ENCODE peak calls at places on chromosomes 7 and 10, in ten cellular contexts. T is NB4, B is adrenal gland, G is H1, N is A549, L is transverse colon, S is GM12891, Z is lower leg skin, K is body of pancreas, Y is suprapubic skin. C is an unnamed sample.

GRCh38 chr10:109875151-109875568 is 48.2 kb downstream of the XPNPEP1 start:
- DNase-seq in T (no peak), B (no peak), G (no peak), N (no peak), L (no peak), S (no peak), Z (no peak), K (no peak), Y (no peak), C (no peak)

GRCh38 chr7:20310963-20311742 is 19.5 kb upstream of the ITGB8 start:
- DNase-seq in T (peak), B (no peak), G (no peak), N (no peak), L (no peak), S (no peak), Z (no peak), K (no peak), Y (no peak), C (peak)

GRCh38 chr10:43689955-43690771 is 41.5 kb upstream of the ZNF32 start:
- DNase-seq in T (peak), B (peak), G (peak), N (peak), L (peak), S (peak), Z (peak), K (peak), Y (peak), C (peak)

GRCh38 chr7:37990337-37990736 is 69.9 kb downstream of the EPDR1 start:
- DNase-seq in T (no peak), B (no peak), G (no peak), N (no peak), L (no peak), S (no peak), Z (no peak), K (peak), Y (no peak), C (no peak)

GRCh38 chr7:132434041-132434440 is 142.2 kb downstream of the PLXNA4 start:
- DNase-seq in T (no peak), B (no peak), G (no peak), N (no peak), L (no peak), S (no peak), Z (no peak), K (no peak), Y (no peak), C (no peak)

GRCh38 chr7:129652914-129653313 is 41.4 kb downstream of the NRF1 start:
- DNase-seq in T (no peak), B (no peak), G (no peak), N (no peak), L (no peak), S (no peak), Z (no peak), K (no peak), Y (no peak), C (no peak)

GRCh38 chr7:27976531-27976930 is 204.1 kb downstream of the JAZF1 start:
- DNase-seq in T (no peak), B (no peak), G (no peak), N (no peak), L (no peak), S (no peak), Z (no peak), K (no peak), Y (no peak), C (no peak)

GRCh38 chr10:69626826-69627225 is 3.2 kb upstream of the FAM241B start:
- DNase-seq in T (no peak), B (no peak), G (peak), N (no peak), L (no peak), S (no peak), Z (no peak), K (no peak), Y (no peak), C (no peak)

GRCh38 chr7:16978358-16979244 is 96.8 kb upstream of the AGR3 start:
- DNase-seq in T (no peak), B (no peak), G (no peak), N (peak), L (no peak), S (no peak), Z (no peak), K (no peak), Y (no peak), C (no peak)

GRCh38 chr10:129759214-129760002 is 204.7 kb downstream of the EBF3 start:
- DNase-seq in T (no peak), B (no peak), G (peak), N (no peak), L (peak), S (no peak), Z (peak), K (no peak), Y (peak), C (no peak)

GRCh38 chr7:31814187-31814586 is 127.2 kb downstream of the PPP1R17 start:
- DNase-seq in T (peak), B (no peak), G (no peak), N (peak), L (no peak), S (no peak), Z (no peak), K (peak), Y (no peak), C (peak)

GRCh38 chr7:81470724-81471379 is 299.0 kb downstream of the HGF start:
- DNase-seq in T (no peak), B (no peak), G (no peak), N (no peak), L (no peak), S (no peak), Z (no peak), K (peak), Y (no peak), C (peak)

GRCh38 chr10:21368022-21368582 is 157.4 kb downstream of the SKIDA1 start:
- DNase-seq in T (peak), B (no peak), G (no peak), N (no peak), L (no peak), S (no peak), Z (no peak), K (no peak), Y (no peak), C (no peak)

GRCh38 chr10:132616170-132616994 is 78.8 kb downstream of the INPP5A start:
- DNase-seq in T (no peak), B (no peak), G (no peak), N (no peak), L (no peak), S (no peak), Z (no peak), K (no peak), Y (peak), C (no peak)

GRCh38 chr10:26621889-26622681 is 75.4 kb upstream of the PDSS1 start:
- DNase-seq in T (peak), B (no peak), G (peak), N (peak), L (peak), S (peak), Z (peak), K (peak), Y (peak), C (peak)

GRCh38 chr7:106865130-106866115 is at the start of gene PIK3CG:
- DNase-seq in T (peak), B (no peak), G (no peak), N (no peak), L (no peak), S (peak), Z (no peak), K (no peak), Y (no peak), C (peak)

GRCh38 chr10:97498841-97499560 is at the start of gene UBTD1:
- DNase-seq in T (peak), B (peak), G (peak), N (peak), L (peak), S (no peak), Z (peak), K (peak), Y (peak), C (peak)

GRCh38 chr10:47402681-47403301 is 18.7 kb upstream of the ZNF488 start:
- DNase-seq in T (no peak), B (peak), G (peak), N (peak), L (peak), S (no peak), Z (peak), K (peak), Y (peak), C (no peak)

GRCh38 chr10:53091574-53091973 is 319.0 kb upstream of the MBL2 start:
- DNase-seq in T (no peak), B (no peak), G (no peak), N (no peak), L (no peak), S (no peak), Z (no peak), K (no peak), Y (no peak), C (no peak)

GRCh38 chr7:20176552-20177242 is 40.5 kb downstream of the MACC1 start:
- DNase-seq in T (no peak), B (no peak), G (no peak), N (no peak), L (no peak), S (no peak), Z (no peak), K (no peak), Y (no peak), C (no peak)

GRCh38 chr10:69831231-69831855 is 29.6 kb downstream of the COL13A1 start:
- DNase-seq in T (no peak), B (no peak), G (no peak), N (no peak), L (no peak), S (no peak), Z (no peak), K (no peak), Y (no peak), C (no peak)

GRCh38 chr10:649798-650690 is 39.4 kb downstream of the DIP2C start:
- DNase-seq in T (no peak), B (no peak), G (no peak), N (peak), L (peak), S (no peak), Z (no peak), K (peak), Y (no peak), C (no peak)

GRCh38 chr7:158121441-158122045 is 466.1 kb downstream of the PTPRN2 start:
- DNase-seq in T (no peak), B (no peak), G (no peak), N (no peak), L (no peak), S (no peak), Z (no peak), K (no peak), Y (peak), C (no peak)

GRCh38 chr7:66277492-66277891 is 72.4 kb downstream of the TPST1 start:
- DNase-seq in T (no peak), B (no peak), G (no peak), N (no peak), L (no peak), S (no peak), Z (no peak), K (no peak), Y (no peak), C (no peak)

GRCh38 chr10:91944880-91945630 is 21.5 kb downstream of the BTAF1 start:
- DNase-seq in T (no peak), B (no peak), G (no peak), N (no peak), L (no peak), S (no peak), Z (no peak), K (no peak), Y (no peak), C (no peak)

GRCh38 chr10:107037192-107038122 is 127.0 kb downstream of the SORCS1 start:
- DNase-seq in T (no peak), B (no peak), G (no peak), N (no peak), L (no peak), S (no peak), Z (no peak), K (no peak), Y (no peak), C (no peak)

GRCh38 chr10:104435822-104436221 is 82.2 kb downstream of the CFAP58 start:
- DNase-seq in T (no peak), B (no peak), G (no peak), N (no peak), L (no peak), S (no peak), Z (no peak), K (no peak), Y (no peak), C (no peak)

GRCh38 chr7:29884399-29885272 is 78.3 kb downstream of the WIPF3 start:
- DNase-seq in T (no peak), B (no peak), G (no peak), N (no peak), L (peak), S (no peak), Z (no peak), K (peak), Y (no peak), C (no peak)

GRCh38 chr10:37711617-37712488 is 145.6 kb downstream of the ZNF248 start:
- DNase-seq in T (no peak), B (peak), G (no peak), N (no peak), L (no peak), S (no peak), Z (no peak), K (peak), Y (no peak), C (no peak)

GRCh38 chr10:17001961-17002749 is 127.5 kb downstream of the CUBN start:
- DNase-seq in T (no peak), B (peak), G (no peak), N (no peak), L (peak), S (no peak), Z (peak), K (peak), Y (no peak), C (no peak)

GRCh38 chr7:17599733-17600685 is 301.6 kb downstream of the AHR start:
- DNase-seq in T (peak), B (peak), G (no peak), N (peak), L (no peak), S (no peak), Z (no peak), K (no peak), Y (no peak), C (no peak)

GRCh38 chr7:99624487-99624886 is 7.7 kb downstream of the ZSCAN25 start:
- DNase-seq in T (peak), B (no peak), G (no peak), N (no peak), L (peak), S (no peak), Z (no peak), K (no peak), Y (no peak), C (no peak)

GRCh38 chr10:12708921-12709320 is 292.6 kb downstream of the CCDC3 start:
- DNase-seq in T (no peak), B (no peak), G (no peak), N (no peak), L (no peak), S (no peak), Z (no peak), K (no peak), Y (no peak), C (no peak)

GRCh38 chr10:74824184-74825032 is 2.0 kb upstream of the KAT6B start:
- DNase-seq in T (no peak), B (no peak), G (peak), N (no peak), L (peak), S (no peak), Z (no peak), K (no peak), Y (peak), C (peak)

GRCh38 chr7:81990395-81990794 is 220.5 kb upstream of the HGF start:
- DNase-seq in T (peak), B (no peak), G (no peak), N (no peak), L (no peak), S (no peak), Z (no peak), K (no peak), Y (no peak), C (no peak)

GRCh38 chr7:138934861-138935260 is 46.3 kb downstream of the KIAA1549 start:
- DNase-seq in T (peak), B (no peak), G (no peak), N (no peak), L (no peak), S (no peak), Z (no peak), K (no peak), Y (no peak), C (peak)

DNA sequence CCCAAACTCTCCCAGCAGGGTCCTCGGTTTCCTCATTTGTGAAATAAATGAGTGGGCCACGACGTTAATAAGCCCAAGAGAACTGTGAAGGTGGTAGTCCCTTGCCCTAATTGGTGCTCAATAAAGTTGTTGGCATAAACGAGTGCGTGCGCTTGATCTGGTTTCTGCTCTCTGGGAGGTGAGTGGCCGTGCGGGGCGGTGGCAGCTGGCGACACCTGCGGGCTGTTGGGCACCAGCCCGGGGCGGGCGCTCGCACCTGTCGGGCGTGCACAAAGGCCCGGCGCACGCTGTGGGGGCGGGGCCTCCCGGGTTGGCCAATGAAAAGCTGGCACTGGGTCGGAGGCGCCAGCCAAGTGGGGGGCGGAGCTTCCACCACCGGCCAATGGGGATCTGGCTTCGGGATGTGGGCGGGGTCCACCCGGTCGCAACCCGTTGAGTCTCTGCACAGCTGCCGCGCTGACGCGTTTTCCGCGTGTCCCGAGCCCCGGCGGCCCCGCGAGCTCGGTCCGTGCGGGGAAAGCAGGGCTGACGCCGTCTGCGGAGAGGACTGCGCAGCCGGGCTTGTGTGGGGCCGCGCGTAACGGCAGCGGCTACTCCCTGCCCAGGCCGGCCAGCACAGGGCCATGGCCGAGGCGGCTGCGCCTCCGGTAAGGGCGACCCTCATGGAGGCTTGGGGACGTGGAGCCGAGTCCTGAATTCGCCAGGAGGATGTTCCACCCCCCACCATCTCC is 23.0 kb downstream of the ZNF783 start:
- DNase-seq in T (no peak), B (peak), G (peak), N (peak), L (peak), S (peak), Z (peak), K (peak), Y (peak), C (peak)
- TF ChIP-seq POLR2A in T (no peak), B (peak), G (no peak), N (peak), L (peak), S (no peak), Z (no peak), K (peak), Y (no peak), C (no peak)

GRCh38 chr7:69599211-69599878 is 1.1 kb downstream of the AUTS2 start:
- DNase-seq in T (peak), B (peak), G (peak), N (peak), L (no peak), S (no peak), Z (no peak), K (no peak), Y (peak), C (no peak)

GRCh38 chr7:69597278-69598076 is 798 bp upstream of the AUTS2 start:
- DNase-seq in T (peak), B (peak), G (peak), N (peak), L (no peak), S (no peak), Z (peak), K (peak), Y (peak), C (peak)

GRCh38 chr7:69596723-69597277 is 1.5 kb upstream of the AUTS2 start:
- DNase-seq in T (peak), B (peak), G (no peak), N (no peak), L (no peak), S (no peak), Z (no peak), K (peak), Y (no peak), C (no peak)

GRCh38 chr7:69598487-69599148 is 343 bp downstream of the AUTS2 start:
- DNase-seq in T (peak), B (no peak), G (no peak), N (peak), L (no peak), S (no peak), Z (peak), K (no peak), Y (peak), C (no peak)

DNA sequence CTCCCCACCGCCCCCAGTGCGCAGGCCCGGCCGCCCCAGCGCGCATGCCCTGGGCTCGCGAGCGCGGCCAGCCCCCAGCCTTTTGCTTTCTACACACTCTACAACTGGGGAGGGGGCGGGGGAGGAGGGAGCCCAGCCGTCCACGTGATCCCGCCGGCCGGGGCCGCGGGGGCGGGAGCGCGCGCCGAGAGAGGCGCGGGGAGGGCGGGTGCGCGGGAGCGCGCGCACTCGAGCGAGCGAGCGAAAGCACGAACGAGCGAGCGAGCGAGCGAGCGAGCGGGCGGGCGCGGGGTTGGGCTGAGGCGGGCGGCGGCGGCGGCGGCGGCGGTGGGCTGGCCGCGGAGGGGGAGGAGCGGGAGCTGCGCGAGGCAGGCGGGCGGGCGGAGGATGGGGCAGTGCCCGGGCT is at the start of gene AUTS2:
- DNase-seq in T (peak), B (peak), G (peak), N (peak), L (peak), S (peak), Z (peak), K (peak), Y (peak), C (peak)
- TF ChIP-seq POLR2A in T (no peak), B (no peak), G (no peak), N (no peak), L (no peak), S (no peak), Z (no peak), K (no peak), Y (no peak), C (no peak)

GRCh38 chr7:127911968-127912511 is 119.2 kb downstream of the LRRC4 start:
- DNase-seq in T (no peak), B (no peak), G (no peak), N (no peak), L (no peak), S (no peak), Z (no peak), K (no peak), Y (no peak), C (no peak)

GRCh38 chr7:127908430-127909258 is 122.6 kb downstream of the LRRC4 start:
- DNase-seq in T (no peak), B (no peak), G (no peak), N (no peak), L (no peak), S (no peak), Z (no peak), K (no peak), Y (no peak), C (no peak)

GRCh38 chr7:127907110-127907509 is 124.1 kb downstream of the LRRC4 start:
- DNase-seq in T (no peak), B (no peak), G (no peak), N (no peak), L (no peak), S (no peak), Z (no peak), K (no peak), Y (no peak), C (no peak)

GRCh38 chr7:127907638-127908040 is 123.6 kb downstream of the LRRC4 start:
- DNase-seq in T (peak), B (no peak), G (no peak), N (no peak), L (no peak), S (no peak), Z (no peak), K (no peak), Y (no peak), C (no peak)

DNA sequence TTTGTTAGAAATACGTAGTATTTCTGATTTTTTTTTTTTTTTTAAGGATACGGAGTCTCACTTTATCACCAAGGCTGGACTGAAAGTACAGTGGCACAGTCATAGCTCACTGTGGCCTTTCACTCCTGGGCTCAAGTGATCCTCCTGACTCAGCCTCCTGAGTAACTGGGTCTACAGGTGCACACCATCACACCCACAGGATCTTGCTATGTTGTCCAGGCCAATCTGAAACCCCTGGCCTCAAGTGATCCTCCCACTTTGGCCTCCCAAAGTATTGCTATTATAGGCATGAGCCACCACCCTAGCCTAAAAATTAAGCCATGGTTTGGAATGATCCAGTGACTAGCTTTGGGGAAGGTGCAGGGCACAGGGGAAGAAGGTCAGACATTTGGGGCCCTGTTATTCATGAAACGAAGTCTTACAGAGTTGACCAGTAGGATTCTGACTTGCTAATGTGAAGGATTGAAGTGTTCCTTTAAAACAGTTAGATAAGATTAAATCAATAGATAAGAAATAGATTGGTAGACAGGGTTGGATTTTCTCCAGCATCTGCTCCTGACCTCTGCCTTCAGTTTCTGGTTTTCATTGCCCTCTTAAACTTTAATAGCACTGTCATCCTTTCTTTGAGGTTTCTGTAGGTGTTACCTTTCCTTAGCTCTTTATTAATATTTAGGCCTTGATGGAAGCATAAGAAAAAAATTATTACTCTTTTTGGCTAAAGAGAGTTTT is 121.6 kb downstream of the LRRC4 start:
- DNase-seq in T (no peak), B (no peak), G (no peak), N (no peak), L (no peak), S (no peak), Z (no peak), K (no peak), Y (no peak), C (no peak)
- TF ChIP-seq POLR2A in T (no peak), B (no peak), G (no peak), N (no peak), L (no peak), S (no peak), Z (no peak), K (no peak), Y (no peak), C (no peak)

GRCh38 chr7:143385891-143386781 is 5.0 kb downstream of the ZYX start:
- DNase-seq in T (peak), B (peak), G (no peak), N (no peak), L (no peak), S (no peak), Z (no peak), K (no peak), Y (no peak), C (no peak)
- TF ChIP-seq POLR2A in T (no peak), B (no peak), G (no peak), N (no peak), L (no peak), S (no peak), Z (no peak), K (no peak), Y (no peak), C (no peak)